ENCODE peak calls at places on chromosome 10, in eight cellular contexts. One of them, this sample, is unnamed.

GRCh38 chr10:44243851-44244502 is 140.9 kb downstream of the CXCL12 start:
- DNase-seq in mammary epithelial cell: no peak
- DNase-seq in adrenal gland: no peak
- DNase-seq in WTC11: no peak
- DNase-seq in bronchial epithelial cell: no peak
- DNase-seq in choroid plexus epithelial cell: no peak
- DNase-seq in esophagus muscularis mucosa: peak
- DNase-seq in left ventricle myocardium inferior: no peak
- DNase-seq in this sample: no peak

GRCh38 chr10:78614267-78614666 is 454.5 kb upstream of the ZMIZ1 start:
- DNase-seq in adrenal gland: no peak
- DNase-seq in left ventricle myocardium inferior: no peak
- DNase-seq in mammary epithelial cell: no peak
- DNase-seq in bronchial epithelial cell: no peak
- DNase-seq in WTC11: no peak
- DNase-seq in esophagus muscularis mucosa: no peak
- DNase-seq in choroid plexus epithelial cell: no peak
- DNase-seq in this sample: no peak

GRCh38 chr10:86840498-86840897 is 84.1 kb downstream of the BMPR1A start:
- DNase-seq in mammary epithelial cell: no peak
- DNase-seq in adrenal gland: no peak
- DNase-seq in choroid plexus epithelial cell: no peak
- DNase-seq in WTC11: no peak
- DNase-seq in left ventricle myocardium inferior: no peak
- DNase-seq in bronchial epithelial cell: no peak
- DNase-seq in esophagus muscularis mucosa: no peak
- DNase-seq in this sample: no peak

GRCh38 chr10:77649333-77650331 is 12.0 kb upstream of the KCNMA1 start:
- DNase-seq in WTC11: no peak
- DNase-seq in mammary epithelial cell: no peak
- DNase-seq in adrenal gland: no peak
- DNase-seq in bronchial epithelial cell: no peak
- DNase-seq in esophagus muscularis mucosa: no peak
- DNase-seq in choroid plexus epithelial cell: no peak
- DNase-seq in left ventricle myocardium inferior: no peak
- DNase-seq in this sample: no peak

GRCh38 chr10:96287392-96288105 is 16.2 kb upstream of the BLNK start:
- DNase-seq in adrenal gland: no peak
- DNase-seq in choroid plexus epithelial cell: peak
- DNase-seq in left ventricle myocardium inferior: no peak
- DNase-seq in WTC11: no peak
- DNase-seq in esophagus muscularis mucosa: no peak
- DNase-seq in mammary epithelial cell: peak
- DNase-seq in bronchial epithelial cell: peak
- DNase-seq in this sample: peak

GRCh38 chr10:101367569-101368453 is 13.8 kb downstream of the BTRC start:
- DNase-seq in choroid plexus epithelial cell: peak
- DNase-seq in esophagus muscularis mucosa: no peak
- DNase-seq in mammary epithelial cell: peak
- DNase-seq in left ventricle myocardium inferior: no peak
- DNase-seq in adrenal gland: no peak
- DNase-seq in bronchial epithelial cell: peak
- DNase-seq in WTC11: no peak
- DNase-seq in this sample: no peak

GRCh38 chr10:8073696-8074416 is 19.4 kb downstream of the GATA3 start:
- DNase-seq in choroid plexus epithelial cell: no peak
- DNase-seq in left ventricle myocardium inferior: no peak
- DNase-seq in mammary epithelial cell: peak
- DNase-seq in WTC11: no peak
- DNase-seq in adrenal gland: no peak
- DNase-seq in esophagus muscularis mucosa: no peak
- DNase-seq in bronchial epithelial cell: no peak
- DNase-seq in this sample: no peak

GRCh38 chr10:7409045-7409731 is 1.6 kb downstream of the SFMBT2 start:
- DNase-seq in esophagus muscularis mucosa: no peak
- DNase-seq in adrenal gland: peak
- DNase-seq in choroid plexus epithelial cell: no peak
- DNase-seq in WTC11: no peak
- DNase-seq in bronchial epithelial cell: no peak
- DNase-seq in left ventricle myocardium inferior: peak
- DNase-seq in mammary epithelial cell: no peak
- DNase-seq in this sample: peak

GRCh38 chr10:44233561-44234470 is 151.1 kb downstream of the CXCL12 start:
- DNase-seq in adrenal gland: no peak
- DNase-seq in esophagus muscularis mucosa: peak
- DNase-seq in left ventricle myocardium inferior: peak
- DNase-seq in mammary epithelial cell: no peak
- DNase-seq in bronchial epithelial cell: no peak
- DNase-seq in WTC11: peak
- DNase-seq in choroid plexus epithelial cell: peak
- DNase-seq in this sample: peak

GRCh38 chr10:70348228-70348850 is 34.1 kb downstream of the LRRC20 start:
- DNase-seq in mammary epithelial cell: peak
- DNase-seq in bronchial epithelial cell: peak
- DNase-seq in WTC11: peak
- DNase-seq in left ventricle myocardium inferior: no peak
- DNase-seq in esophagus muscularis mucosa: no peak
- DNase-seq in adrenal gland: no peak
- DNase-seq in choroid plexus epithelial cell: peak
- DNase-seq in this sample: peak

GRCh38 chr10:4725917-4726606 is 99.9 kb upstream of the AKR1E2 start:
- DNase-seq in adrenal gland: no peak
- DNase-seq in WTC11: no peak
- DNase-seq in bronchial epithelial cell: peak
- DNase-seq in choroid plexus epithelial cell: peak
- DNase-seq in esophagus muscularis mucosa: no peak
- DNase-seq in mammary epithelial cell: peak
- DNase-seq in left ventricle myocardium inferior: no peak
- DNase-seq in this sample: no peak

GRCh38 chr10:21516270-21517131 is 9.0 kb downstream of the SKIDA1 start:
- DNase-seq in WTC11: peak
- DNase-seq in bronchial epithelial cell: no peak
- DNase-seq in left ventricle myocardium inferior: peak
- DNase-seq in choroid plexus epithelial cell: peak
- DNase-seq in esophagus muscularis mucosa: no peak
- DNase-seq in adrenal gland: peak
- DNase-seq in mammary epithelial cell: peak
- DNase-seq in this sample: peak

GRCh38 chr10:122525788-122526187 is 34.8 kb upstream of the DMBT1 start:
- DNase-seq in mammary epithelial cell: no peak
- DNase-seq in bronchial epithelial cell: peak
- DNase-seq in left ventricle myocardium inferior: no peak
- DNase-seq in choroid plexus epithelial cell: peak
- DNase-seq in adrenal gland: no peak
- DNase-seq in WTC11: no peak
- DNase-seq in esophagus muscularis mucosa: no peak
- DNase-seq in this sample: peak

GRCh38 chr10:44725404-44725803 is 185.7 kb upstream of the TMEM72 start:
- DNase-seq in choroid plexus epithelial cell: peak
- DNase-seq in mammary epithelial cell: no peak
- DNase-seq in bronchial epithelial cell: peak
- DNase-seq in WTC11: no peak
- DNase-seq in esophagus muscularis mucosa: no peak
- DNase-seq in adrenal gland: no peak
- DNase-seq in left ventricle myocardium inferior: no peak
- DNase-seq in this sample: no peak

GRCh38 chr10:11016959-11017574 is 605 bp upstream of the CELF2 start:
- DNase-seq in mammary epithelial cell: no peak
- DNase-seq in choroid plexus epithelial cell: no peak
- DNase-seq in esophagus muscularis mucosa: no peak
- DNase-seq in bronchial epithelial cell: peak
- DNase-seq in adrenal gland: no peak
- DNase-seq in left ventricle myocardium inferior: no peak
- DNase-seq in WTC11: no peak
- DNase-seq in this sample: no peak

GRCh38 chr10:101112799-101113594 is 18.1 kb upstream of the TLX1 start:
- DNase-seq in WTC11: no peak
- DNase-seq in mammary epithelial cell: no peak
- DNase-seq in left ventricle myocardium inferior: no peak
- DNase-seq in choroid plexus epithelial cell: no peak
- DNase-seq in esophagus muscularis mucosa: no peak
- DNase-seq in bronchial epithelial cell: no peak
- DNase-seq in adrenal gland: no peak
- DNase-seq in this sample: no peak

GRCh38 chr10:6215241-6215640 is 12.5 kb downstream of the PFKFB3 start:
- DNase-seq in bronchial epithelial cell: no peak
- DNase-seq in WTC11: no peak
- DNase-seq in mammary epithelial cell: no peak
- DNase-seq in adrenal gland: no peak
- DNase-seq in choroid plexus epithelial cell: no peak
- DNase-seq in left ventricle myocardium inferior: no peak
- DNase-seq in esophagus muscularis mucosa: no peak
- DNase-seq in this sample: no peak

DNA sequence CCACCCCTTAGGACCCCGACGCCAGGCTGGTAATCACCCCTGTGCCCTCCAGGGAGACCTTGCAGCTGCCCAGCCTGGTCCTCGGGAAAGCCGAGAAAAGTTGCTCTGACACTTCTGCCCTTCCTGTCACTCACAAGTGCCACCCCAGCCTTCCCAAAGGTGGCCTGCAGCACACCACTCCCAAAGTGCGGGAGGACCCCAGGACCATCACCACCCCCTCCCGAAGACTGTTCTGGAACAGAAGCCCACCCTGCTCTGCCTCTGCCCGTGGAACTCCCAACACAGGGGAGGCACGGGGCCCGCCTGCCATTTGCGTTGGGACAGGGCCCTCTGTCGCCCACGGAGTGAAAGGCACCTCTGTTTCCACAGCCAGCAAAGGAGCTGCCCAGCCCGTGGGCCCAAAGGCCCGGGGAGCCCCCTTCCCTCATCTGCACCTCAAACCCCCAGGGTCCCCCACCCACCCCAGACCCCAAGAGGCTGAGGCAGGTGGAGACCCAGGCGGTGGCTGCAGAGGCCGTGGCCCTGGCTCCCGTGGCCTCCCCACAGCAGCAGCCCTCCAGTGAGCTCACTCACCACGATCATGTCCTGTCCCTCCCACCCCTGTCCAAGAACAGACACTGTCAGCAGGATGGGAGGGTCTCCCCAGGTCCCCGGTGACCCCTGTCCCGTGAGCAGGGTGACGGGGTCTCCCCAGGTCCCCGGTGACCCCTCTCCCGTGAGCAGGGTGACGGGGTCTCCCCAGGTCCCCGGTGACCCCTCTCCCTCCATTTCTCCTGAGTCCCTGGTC is 47.8 kb upstream of the PPP2R2D start:
- DNase-seq in left ventricle myocardium inferior: no peak
- DNase-seq in esophagus muscularis mucosa: no peak
- DNase-seq in bronchial epithelial cell: no peak
- DNase-seq in adrenal gland: peak
- DNase-seq in mammary epithelial cell: no peak
- DNase-seq in choroid plexus epithelial cell: no peak
- DNase-seq in WTC11: no peak
- DNase-seq in this sample: no peak
- TF ChIP-seq CTCF in left ventricle myocardium inferior: no peak
- TF ChIP-seq CTCF in esophagus muscularis mucosa: no peak
- TF ChIP-seq CTCF in bronchial epithelial cell: no peak
- TF ChIP-seq CTCF in adrenal gland: no peak
- TF ChIP-seq CTCF in mammary epithelial cell: no peak
- TF ChIP-seq CTCF in choroid plexus epithelial cell: no peak
- TF ChIP-seq CTCF in WTC11: no peak
- TF ChIP-seq CTCF in this sample: no peak

GRCh38 chr10:37496061-37496460 is 361.3 kb downstream of the ZNF248 start:
- DNase-seq in esophagus muscularis mucosa: no peak
- DNase-seq in choroid plexus epithelial cell: no peak
- DNase-seq in WTC11: no peak
- DNase-seq in bronchial epithelial cell: no peak
- DNase-seq in mammary epithelial cell: no peak
- DNase-seq in left ventricle myocardium inferior: no peak
- DNase-seq in adrenal gland: no peak
- DNase-seq in this sample: no peak

GRCh38 chr10:37489658-37490003 is 364.2 kb downstream of the ANKRD30A start:
- DNase-seq in bronchial epithelial cell: no peak
- DNase-seq in WTC11: no peak
- DNase-seq in mammary epithelial cell: no peak
- DNase-seq in left ventricle myocardium inferior: no peak
- DNase-seq in adrenal gland: no peak
- DNase-seq in esophagus muscularis mucosa: peak
- DNase-seq in choroid plexus epithelial cell: no peak
- DNase-seq in this sample: no peak

GRCh38 chr10:37490266-37490665 is 364.9 kb downstream of the ANKRD30A start:
- DNase-seq in left ventricle myocardium inferior: no peak
- DNase-seq in esophagus muscularis mucosa: peak
- DNase-seq in bronchial epithelial cell: no peak
- DNase-seq in mammary epithelial cell: no peak
- DNase-seq in adrenal gland: no peak
- DNase-seq in choroid plexus epithelial cell: no peak
- DNase-seq in WTC11: no peak
- DNase-seq in this sample: no peak

GRCh38 chr10:37495415-37495814 is 362.0 kb downstream of the ZNF248 start:
- DNase-seq in choroid plexus epithelial cell: no peak
- DNase-seq in mammary epithelial cell: peak
- DNase-seq in adrenal gland: no peak
- DNase-seq in left ventricle myocardium inferior: no peak
- DNase-seq in WTC11: no peak
- DNase-seq in bronchial epithelial cell: peak
- DNase-seq in esophagus muscularis mucosa: no peak
- DNase-seq in this sample: no peak
- TF ChIP-seq CTCF in choroid plexus epithelial cell: no peak
- TF ChIP-seq CTCF in mammary epithelial cell: peak
- TF ChIP-seq CTCF in adrenal gland: peak
- TF ChIP-seq CTCF in left ventricle myocardium inferior: peak
- TF ChIP-seq CTCF in WTC11: no peak
- TF ChIP-seq CTCF in bronchial epithelial cell: peak
- TF ChIP-seq CTCF in esophagus muscularis mucosa: peak
- TF ChIP-seq CTCF in this sample: no peak

DNA sequence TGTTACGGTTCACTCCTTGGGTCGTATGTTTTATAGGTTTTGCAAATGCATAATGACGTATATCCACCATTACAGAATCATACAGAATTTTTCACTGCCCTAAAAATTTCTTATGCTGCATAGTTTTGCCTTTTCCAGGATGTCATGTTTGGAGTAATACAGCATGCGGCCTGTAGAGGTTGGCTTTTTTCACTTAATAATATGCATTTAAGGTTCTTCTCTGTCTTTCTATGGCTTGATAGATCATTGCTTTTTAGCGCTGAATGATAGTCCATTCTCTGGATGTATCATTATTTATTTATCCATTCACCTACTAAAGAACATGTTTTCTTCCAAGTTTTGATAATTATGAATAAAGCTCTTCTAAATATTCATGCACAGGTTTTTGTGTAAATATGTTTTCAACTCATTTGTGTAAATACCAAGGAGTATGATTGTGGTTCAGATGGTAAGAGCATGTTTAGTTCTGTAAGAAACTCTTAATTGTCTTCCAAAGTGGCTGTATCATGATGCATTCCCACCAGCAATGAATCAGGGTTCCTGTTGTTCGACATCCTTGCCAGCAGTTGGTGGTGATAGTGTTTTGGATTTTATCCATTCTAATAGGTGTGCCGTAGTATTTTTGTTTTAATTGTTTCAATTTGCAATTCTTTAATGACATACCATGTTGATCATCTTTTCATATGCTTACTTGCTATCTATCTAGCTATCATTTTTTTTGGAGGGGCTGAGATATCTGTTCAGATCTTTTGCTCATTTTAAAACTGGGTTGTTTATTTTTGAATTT is 531.2 kb upstream of the GHITM start:
- DNase-seq in WTC11: no peak
- DNase-seq in esophagus muscularis mucosa: no peak
- DNase-seq in adrenal gland: no peak
- DNase-seq in left ventricle myocardium inferior: no peak
- DNase-seq in bronchial epithelial cell: no peak
- DNase-seq in choroid plexus epithelial cell: peak
- DNase-seq in mammary epithelial cell: no peak
- DNase-seq in this sample: no peak
- TF ChIP-seq CTCF in WTC11: no peak
- TF ChIP-seq CTCF in esophagus muscularis mucosa: no peak
- TF ChIP-seq CTCF in adrenal gland: no peak
- TF ChIP-seq CTCF in left ventricle myocardium inferior: no peak
- TF ChIP-seq CTCF in bronchial epithelial cell: no peak
- TF ChIP-seq CTCF in choroid plexus epithelial cell: no peak
- TF ChIP-seq CTCF in mammary epithelial cell: no peak
- TF ChIP-seq CTCF in this sample: no peak

GRCh38 chr10:22590115-22590514 is 124.3 kb downstream of the PIP4K2A start:
- DNase-seq in left ventricle myocardium inferior: no peak
- DNase-seq in bronchial epithelial cell: no peak
- DNase-seq in mammary epithelial cell: no peak
- DNase-seq in esophagus muscularis mucosa: no peak
- DNase-seq in adrenal gland: no peak
- DNase-seq in choroid plexus epithelial cell: no peak
- DNase-seq in WTC11: no peak
- DNase-seq in this sample: no peak
- TF ChIP-seq CTCF in left ventricle myocardium inferior: no peak
- TF ChIP-seq CTCF in bronchial epithelial cell: no peak
- TF ChIP-seq CTCF in mammary epithelial cell: no peak
- TF ChIP-seq CTCF in esophagus muscularis mucosa: no peak
- TF ChIP-seq CTCF in adrenal gland: no peak
- TF ChIP-seq CTCF in choroid plexus epithelial cell: no peak
- TF ChIP-seq CTCF in WTC11: no peak
- TF ChIP-seq CTCF in this sample: no peak

This sample was measured in colonic mucosa.